ENCODE peak calls at places on chromosomes 6 and 20, in four cellular contexts. H is T-helper 2 cell treated with Interferon-gamma antibody and Interleukin-4, amounts not matched to agents 5 μg/mL and 100 μg/mL, for 36 hours; R is posterior cingulate gyrus; P is transverse colon. X is an unnamed sample.

GRCh38 chr6:163930012-163930411 is 515.5 kb downstream of the QKI start:
- DNase-seq in H (no peak), P (no peak), R (no peak), X (no peak)

GRCh38 chr6:47187883-47188587 is 121.7 kb downstream of the TNFRSF21 start:
- DNase-seq in P (peak; percentile 24), R (no peak), H (no peak), X (no peak)

GRCh38 chr6:157045831-157046454 is 268.8 kb downstream of the ARID1B start:
- DNase-seq in H (no peak), R (no peak), P (no peak), X (peak; percentile 49)

GRCh38 chr6:35146453-35146852 is 5.3 kb upstream of the TCP11 start:
- DNase-seq in R (peak; percentile 94), P (peak; percentile 61), H (peak; percentile 15), X (no peak)

GRCh38 chr6:19569563-19569962 is 267.6 kb upstream of the ID4 start:
- DNase-seq in P (no peak), R (no peak), H (no peak), X (no peak)

GRCh38 chr6:139841794-139842215 is 467.4 kb upstream of the CITED2 start:
- DNase-seq in R (no peak), P (no peak), H (no peak), X (no peak)

GRCh38 chr6:46990031-46990644 is 52.0 kb downstream of the ADGRF1 start:
- DNase-seq in R (no peak), H (no peak), P (peak; percentile 11), X (no peak)

GRCh38 chr6:151679081-151679480 is 128.4 kb upstream of the ESR1 start:
- DNase-seq in R (no peak), P (no peak), H (no peak), X (peak; percentile 89)

GRCh38 chr6:95087394-95088097 is 489.8 kb upstream of the MANEA start:
- DNase-seq in P (no peak), R (no peak), H (no peak), X (peak; percentile 54)

GRCh38 chr6:85669735-85670194 is 27.1 kb upstream of the SYNCRIP start:
- DNase-seq in P (no peak), H (peak; percentile 63), R (no peak), X (peak; percentile 21)

GRCh38 chr20:35092524-35093244 is at the start of gene TRPC4AP:
- DNase-seq in H (peak; percentile 89), R (peak; percentile 98), P (peak; percentile 91), X (peak; percentile 78)

GRCh38 chr20:1254307-1254706 is 11.8 kb upstream of the SNPH start:
- DNase-seq in R (no peak), P (no peak), H (no peak), X (no peak)

GRCh38 chr6:88867841-88868558 is 95.4 kb downstream of the RNGTT start:
- DNase-seq in H (no peak), P (no peak), R (no peak), X (no peak)

GRCh38 chr6:35154262-35154661 is 13.1 kb upstream of the TCP11 start:
- DNase-seq in R (no peak), P (no peak), H (no peak), X (no peak)